ENCODE peak calls at places on chromosome 9, in nine cellular contexts. One of them, this sample, is unnamed.

GRCh38 chr9:138080979-138081378 is 203.4 kb downstream of the CACNA1B start:
- DNase-seq in stomach: peak
- DNase-seq in transverse colon: no peak
- DNase-seq in spleen: no peak
- DNase-seq in GM23338: no peak
- DNase-seq in endothelial cell of umbilical vein: no peak
- DNase-seq in sigmoid colon: no peak
- DNase-seq in SK-N-SH: peak
- DNase-seq in HL-60: no peak
- DNase-seq in this sample: no peak

GRCh38 chr9:81664638-81665513 is 24.5 kb downstream of the TLE1 start:
- DNase-seq in stomach: no peak
- DNase-seq in transverse colon: no peak
- DNase-seq in spleen: no peak
- DNase-seq in GM23338: no peak
- DNase-seq in endothelial cell of umbilical vein: no peak
- DNase-seq in sigmoid colon: no peak
- DNase-seq in SK-N-SH: peak
- DNase-seq in HL-60: no peak
- DNase-seq in this sample: no peak

GRCh38 chr9:72843525-72844439 is 109.1 kb downstream of the ALDH1A1 start:
- DNase-seq in stomach: no peak
- DNase-seq in transverse colon: no peak
- DNase-seq in spleen: no peak
- DNase-seq in GM23338: peak
- DNase-seq in endothelial cell of umbilical vein: no peak
- DNase-seq in sigmoid colon: no peak
- DNase-seq in SK-N-SH: no peak
- DNase-seq in HL-60: no peak
- DNase-seq in this sample: no peak

GRCh38 chr9:101398930-101399640 is 434 bp downstream of the ZNF189 start:
- DNase-seq in stomach: peak
- DNase-seq in transverse colon: peak
- DNase-seq in spleen: no peak
- DNase-seq in GM23338: no peak
- DNase-seq in endothelial cell of umbilical vein: peak
- DNase-seq in sigmoid colon: peak
- DNase-seq in SK-N-SH: no peak
- DNase-seq in HL-60: no peak
- DNase-seq in this sample: peak

GRCh38 chr9:105063665-105064247 is 135.8 kb upstream of the ABCA1 start:
- DNase-seq in stomach: no peak
- DNase-seq in transverse colon: peak
- DNase-seq in spleen: no peak
- DNase-seq in GM23338: no peak
- DNase-seq in endothelial cell of umbilical vein: no peak
- DNase-seq in sigmoid colon: peak
- DNase-seq in SK-N-SH: no peak
- DNase-seq in HL-60: peak
- DNase-seq in this sample: no peak

GRCh38 chr9:38437193-38437823 is 13.1 kb upstream of the IGFBPL1 start:
- DNase-seq in stomach: peak
- DNase-seq in transverse colon: peak
- DNase-seq in spleen: no peak
- DNase-seq in GM23338: no peak
- DNase-seq in endothelial cell of umbilical vein: no peak
- DNase-seq in sigmoid colon: no peak
- DNase-seq in SK-N-SH: no peak
- DNase-seq in HL-60: peak
- DNase-seq in this sample: no peak

GRCh38 chr9:2134391-2134790 is 119.2 kb downstream of the SMARCA2 start:
- DNase-seq in stomach: no peak
- DNase-seq in transverse colon: no peak
- DNase-seq in spleen: no peak
- DNase-seq in GM23338: no peak
- DNase-seq in endothelial cell of umbilical vein: no peak
- DNase-seq in sigmoid colon: no peak
- DNase-seq in SK-N-SH: no peak
- DNase-seq in HL-60: no peak
- DNase-seq in this sample: no peak

GRCh38 chr9:36074870-36075532 is 38.3 kb downstream of the RECK start:
- DNase-seq in stomach: peak
- DNase-seq in transverse colon: peak
- DNase-seq in spleen: no peak
- DNase-seq in GM23338: no peak
- DNase-seq in endothelial cell of umbilical vein: peak
- DNase-seq in sigmoid colon: peak
- DNase-seq in SK-N-SH: peak
- DNase-seq in HL-60: no peak
- DNase-seq in this sample: peak

GRCh38 chr9:98962861-98963260 is 19.2 kb downstream of the COL15A1 start:
- DNase-seq in stomach: no peak
- DNase-seq in transverse colon: no peak
- DNase-seq in spleen: no peak
- DNase-seq in GM23338: peak
- DNase-seq in endothelial cell of umbilical vein: no peak
- DNase-seq in sigmoid colon: no peak
- DNase-seq in SK-N-SH: no peak
- DNase-seq in HL-60: no peak
- DNase-seq in this sample: no peak

GRCh38 chr9:92426501-92426900 is 2.2 kb upstream of the OMD start:
- DNase-seq in stomach: no peak
- DNase-seq in transverse colon: no peak
- DNase-seq in spleen: no peak
- DNase-seq in GM23338: no peak
- DNase-seq in endothelial cell of umbilical vein: no peak
- DNase-seq in sigmoid colon: no peak
- DNase-seq in SK-N-SH: no peak
- DNase-seq in HL-60: no peak
- DNase-seq in this sample: no peak

GRCh38 chr9:125854553-125855275 is 107.5 kb downstream of the PBX3 start:
- DNase-seq in stomach: no peak
- DNase-seq in transverse colon: no peak
- DNase-seq in spleen: no peak
- DNase-seq in GM23338: no peak
- DNase-seq in endothelial cell of umbilical vein: peak
- DNase-seq in sigmoid colon: no peak
- DNase-seq in SK-N-SH: no peak
- DNase-seq in HL-60: no peak
- DNase-seq in this sample: no peak

GRCh38 chr9:97109194-97109811 is 70.4 kb upstream of the CTSV start:
- DNase-seq in stomach: peak
- DNase-seq in transverse colon: peak
- DNase-seq in spleen: no peak
- DNase-seq in GM23338: peak
- DNase-seq in endothelial cell of umbilical vein: peak
- DNase-seq in sigmoid colon: no peak
- DNase-seq in SK-N-SH: no peak
- DNase-seq in HL-60: peak
- DNase-seq in this sample: no peak

GRCh38 chr9:86217076-86217475 is 42.4 kb downstream of the C9orf153 start:
- DNase-seq in stomach: no peak
- DNase-seq in transverse colon: no peak
- DNase-seq in spleen: no peak
- DNase-seq in GM23338: no peak
- DNase-seq in endothelial cell of umbilical vein: no peak
- DNase-seq in sigmoid colon: no peak
- DNase-seq in SK-N-SH: no peak
- DNase-seq in HL-60: no peak
- DNase-seq in this sample: no peak

GRCh38 chr9:124121725-124122124 is 110.2 kb downstream of the LHX2 start:
- DNase-seq in stomach: no peak
- DNase-seq in transverse colon: no peak
- DNase-seq in spleen: no peak
- DNase-seq in GM23338: no peak
- DNase-seq in endothelial cell of umbilical vein: no peak
- DNase-seq in sigmoid colon: no peak
- DNase-seq in SK-N-SH: no peak
- DNase-seq in HL-60: no peak
- DNase-seq in this sample: no peak

GRCh38 chr9:116543731-116544400 is 143.2 kb upstream of the TRIM32 start:
- DNase-seq in stomach: no peak
- DNase-seq in transverse colon: no peak
- DNase-seq in spleen: no peak
- DNase-seq in GM23338: no peak
- DNase-seq in endothelial cell of umbilical vein: no peak
- DNase-seq in sigmoid colon: no peak
- DNase-seq in SK-N-SH: no peak
- DNase-seq in HL-60: no peak
- DNase-seq in this sample: no peak

GRCh38 chr9:116096046-116096445 is 57.5 kb upstream of the PAPPA start:
- DNase-seq in stomach: no peak
- DNase-seq in transverse colon: no peak
- DNase-seq in spleen: no peak
- DNase-seq in GM23338: no peak
- DNase-seq in endothelial cell of umbilical vein: no peak
- DNase-seq in sigmoid colon: no peak
- DNase-seq in SK-N-SH: no peak
- DNase-seq in HL-60: no peak
- DNase-seq in this sample: no peak

GRCh38 chr9:122695696-122696095 is 20.8 kb downstream of the OR1L3 start:
- DNase-seq in stomach: no peak
- DNase-seq in transverse colon: no peak
- DNase-seq in spleen: no peak
- DNase-seq in GM23338: no peak
- DNase-seq in endothelial cell of umbilical vein: no peak
- DNase-seq in sigmoid colon: no peak
- DNase-seq in SK-N-SH: no peak
- DNase-seq in HL-60: no peak
- DNase-seq in this sample: no peak

GRCh38 chr9:91376239-91376638 is 14.5 kb upstream of the AUH start:
- DNase-seq in stomach: no peak
- DNase-seq in transverse colon: no peak
- DNase-seq in spleen: no peak
- DNase-seq in GM23338: no peak
- DNase-seq in endothelial cell of umbilical vein: no peak
- DNase-seq in sigmoid colon: no peak
- DNase-seq in SK-N-SH: no peak
- DNase-seq in HL-60: no peak
- DNase-seq in this sample: no peak

GRCh38 chr9:20620658-20621552 is 1.4 kb downstream of the MLLT3 start:
- DNase-seq in stomach: peak
- DNase-seq in transverse colon: peak
- DNase-seq in spleen: peak
- DNase-seq in GM23338: peak
- DNase-seq in endothelial cell of umbilical vein: peak
- DNase-seq in sigmoid colon: peak
- DNase-seq in SK-N-SH: peak
- DNase-seq in HL-60: peak
- DNase-seq in this sample: no peak

GRCh38 chr9:122821278-122821952 is 7.0 kb downstream of the PDCL start:
- DNase-seq in stomach: no peak
- DNase-seq in transverse colon: peak
- DNase-seq in spleen: no peak
- DNase-seq in GM23338: no peak
- DNase-seq in endothelial cell of umbilical vein: peak
- DNase-seq in sigmoid colon: peak
- DNase-seq in SK-N-SH: no peak
- DNase-seq in HL-60: peak
- DNase-seq in this sample: no peak

GRCh38 chr9:129414377-129415021 is 206.4 kb downstream of the C9orf50 start:
- DNase-seq in stomach: no peak
- DNase-seq in transverse colon: peak
- DNase-seq in spleen: peak
- DNase-seq in GM23338: peak
- DNase-seq in endothelial cell of umbilical vein: no peak
- DNase-seq in sigmoid colon: peak
- DNase-seq in SK-N-SH: no peak
- DNase-seq in HL-60: peak
- DNase-seq in this sample: peak
- H3K4me3 ChIP-seq in stomach: peak
- H3K4me3 ChIP-seq in transverse colon: peak
- H3K4me3 ChIP-seq in spleen: peak
- H3K4me3 ChIP-seq in GM23338: peak
- H3K4me3 ChIP-seq in endothelial cell of umbilical vein: no peak
- H3K4me3 ChIP-seq in sigmoid colon: peak
- H3K4me3 ChIP-seq in SK-N-SH: peak
- H3K4me3 ChIP-seq in HL-60: no peak
- H3K4me3 ChIP-seq in this sample: peak

DNA sequence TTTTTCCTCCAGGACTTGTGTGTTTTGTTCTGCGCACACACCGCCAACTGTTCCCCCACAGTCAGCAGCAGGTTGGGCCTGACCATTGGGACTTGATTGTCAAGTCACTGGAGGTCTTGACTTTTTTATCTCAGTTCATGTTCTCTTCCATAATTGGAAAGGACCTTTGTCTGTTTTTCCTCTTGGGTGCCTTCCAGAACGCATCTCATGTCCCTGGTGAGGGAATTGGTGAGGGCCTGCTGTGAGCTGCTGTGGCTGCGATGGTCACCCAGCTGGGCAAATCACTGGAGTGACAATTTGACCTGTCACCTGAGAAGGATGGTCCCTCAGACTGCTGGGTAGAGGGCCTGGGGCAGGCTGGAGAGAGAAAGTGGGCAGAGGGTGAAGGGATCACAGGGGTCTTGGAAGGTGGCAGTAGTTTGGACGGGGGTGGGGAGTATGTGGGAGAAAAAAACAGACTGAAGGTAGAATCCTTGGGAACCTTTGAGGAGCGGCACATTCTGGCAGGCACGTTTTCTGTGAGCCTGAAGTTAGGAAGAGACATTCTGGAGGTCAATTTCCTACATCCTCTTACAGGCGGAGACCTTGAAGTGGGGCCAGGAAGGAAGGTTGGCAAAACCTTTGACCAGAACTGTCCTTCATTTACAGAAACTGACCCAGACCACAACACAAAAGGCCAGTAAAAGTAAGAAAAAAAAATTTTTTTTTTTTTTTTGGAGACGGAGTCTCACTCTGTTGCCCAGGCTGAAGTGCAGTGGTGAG is 4.4 kb downstream of the CDK9 start:
- DNase-seq in stomach: no peak
- DNase-seq in transverse colon: no peak
- DNase-seq in spleen: no peak
- DNase-seq in GM23338: no peak
- DNase-seq in endothelial cell of umbilical vein: no peak
- DNase-seq in sigmoid colon: no peak
- DNase-seq in SK-N-SH: no peak
- DNase-seq in HL-60: no peak
- DNase-seq in this sample: no peak
- TF ChIP-seq POLR2AphosphoS5 in stomach: no peak
- TF ChIP-seq POLR2AphosphoS5 in transverse colon: no peak
- TF ChIP-seq POLR2AphosphoS5 in spleen: peak
- TF ChIP-seq POLR2AphosphoS5 in GM23338: no peak
- TF ChIP-seq POLR2AphosphoS5 in endothelial cell of umbilical vein: no peak
- TF ChIP-seq POLR2AphosphoS5 in sigmoid colon: no peak
- TF ChIP-seq POLR2AphosphoS5 in SK-N-SH: no peak
- TF ChIP-seq POLR2AphosphoS5 in HL-60: no peak
- TF ChIP-seq POLR2AphosphoS5 in this sample: no peak

GRCh38 chr9:63817622-63818518 is 1467.1 kb downstream of the FOXD4L5 start:
- DNase-seq in stomach: peak
- DNase-seq in transverse colon: peak
- DNase-seq in spleen: peak
- DNase-seq in GM23338: peak
- DNase-seq in endothelial cell of umbilical vein: peak
- DNase-seq in sigmoid colon: peak
- DNase-seq in SK-N-SH: peak
- DNase-seq in HL-60: peak
- DNase-seq in this sample: peak
- TF ChIP-seq CTCF in stomach: no peak
- TF ChIP-seq CTCF in transverse colon: no peak
- TF ChIP-seq CTCF in spleen: no peak
- TF ChIP-seq CTCF in GM23338: peak
- TF ChIP-seq CTCF in endothelial cell of umbilical vein: no peak
- TF ChIP-seq CTCF in sigmoid colon: no peak
- TF ChIP-seq CTCF in SK-N-SH: no peak
- TF ChIP-seq CTCF in HL-60: no peak
- TF ChIP-seq CTCF in this sample: no peak

GRCh38 chr9:94922098-94922607 is 195.7 kb downstream of the AOPEP start:
- DNase-seq in stomach: no peak
- DNase-seq in transverse colon: no peak
- DNase-seq in spleen: no peak
- DNase-seq in GM23338: no peak
- DNase-seq in endothelial cell of umbilical vein: peak
- DNase-seq in sigmoid colon: peak
- DNase-seq in SK-N-SH: no peak
- DNase-seq in HL-60: peak
- DNase-seq in this sample: peak
- H3K4me3 ChIP-seq in stomach: no peak
- H3K4me3 ChIP-seq in transverse colon: no peak
- H3K4me3 ChIP-seq in spleen: no peak
- H3K4me3 ChIP-seq in GM23338: no peak
- H3K4me3 ChIP-seq in endothelial cell of umbilical vein: no peak
- H3K4me3 ChIP-seq in sigmoid colon: no peak
- H3K4me3 ChIP-seq in SK-N-SH: peak
- H3K4me3 ChIP-seq in HL-60: no peak
- H3K4me3 ChIP-seq in this sample: no peak

This sample was measured in breast epithelium.